ENCODE peak calls at places on chromosomes 2 and 18, in four cellular contexts. X, I, Z and C are unnamed samples.

GRCh38 chr2:164922119-164922518 is 33.2 kb downstream of the SLC38A11 start:
- DNase-seq in X (no peak), I (no peak), Z (no peak), C (no peak)

GRCh38 chr18:35617865-35618264 is 36.3 kb downstream of the GALNT1 start:
- DNase-seq in X (no peak), I (no peak), Z (no peak), C (no peak)

GRCh38 chr2:10514743-10515142 is 66.6 kb upstream of the ODC1 start:
- DNase-seq in X (no peak), I (no peak), Z (no peak), C (no peak)

GRCh38 chr2:69124327-69124726 is 111.3 kb downstream of the ANTXR1 start:
- DNase-seq in X (no peak), I (no peak), Z (no peak), C (no peak)

GRCh38 chr2:181848356-181848876 is 43.1 kb upstream of the ITPRID2 start:
- DNase-seq in X (no peak), I (no peak), Z (no peak), C (no peak)

GRCh38 chr2:127649100-127649611 is 3.2 kb downstream of the GPR17 start:
- DNase-seq in X (no peak), I (no peak), Z (no peak), C (no peak)

GRCh38 chr2:109690822-109691541 is 76.8 kb downstream of the SOWAHC start:
- DNase-seq in X (peak; percentile 96), I (no peak), Z (no peak), C (no peak)

GRCh38 chr2:437772-438393 is 150.0 kb upstream of the ALKAL2 start:
- DNase-seq in X (no peak), I (no peak), Z (no peak), C (no peak)

GRCh38 chr2:85887566-85888019 is 1.2 kb downstream of the ST3GAL5 start:
- DNase-seq in X (no peak), I (no peak), Z (no peak), C (no peak)

GRCh38 chr2:61179701-61180639 is 18.0 kb downstream of the C2orf74 start:
- DNase-seq in X (no peak), I (no peak), Z (no peak), C (no peak)

GRCh38 chr2:116716444-116716843 is 1098.0 kb upstream of the DDX18 start:
- DNase-seq in X (no peak), I (no peak), Z (no peak), C (no peak)

GRCh38 chr2:47656715-47657600 is 126.0 kb upstream of the MSH6 start:
- DNase-seq in X (no peak), I (no peak), Z (no peak), C (no peak)

DNA sequence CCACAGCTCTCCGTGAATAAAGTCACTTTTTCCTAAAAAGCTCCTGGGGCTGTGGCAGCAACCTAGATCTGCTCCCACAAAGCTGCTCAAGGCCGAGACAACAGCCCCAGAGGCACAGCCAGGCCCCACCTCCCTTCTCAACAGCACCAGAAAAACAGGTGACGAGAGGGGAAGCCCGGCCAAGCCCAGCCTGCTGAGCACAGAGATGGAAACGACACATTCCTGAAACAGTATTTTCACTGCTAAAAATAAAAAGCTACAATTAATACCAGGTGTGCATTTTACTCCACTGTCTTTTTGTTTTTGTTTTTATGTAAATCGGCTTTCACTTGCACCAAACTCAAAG is 199.3 kb downstream of the HDAC4 start:
- DNase-seq in X (no peak), I (no peak), Z (no peak), C (no peak)
- TF ChIP-seq NR2C2 in X (no peak), I (no peak), Z (no peak), C (no peak)

GRCh38 chr2:171383141-171383540 is 50.6 kb downstream of the METTL8 start:
- DNase-seq in X (no peak), I (no peak), Z (no peak), C (no peak)

GRCh38 chr2:171389325-171389724 is 44.5 kb downstream of the METTL8 start:
- DNase-seq in X (no peak), I (no peak), Z (no peak), C (no peak)

GRCh38 chr2:171387052-171387451 is 46.7 kb downstream of the METTL8 start:
- DNase-seq in X (no peak), I (no peak), Z (no peak), C (peak; percentile 21)

GRCh38 chr2:171389780-171390179 is 44.0 kb downstream of the METTL8 start:
- DNase-seq in X (no peak), I (no peak), Z (no peak), C (no peak)

DNA sequence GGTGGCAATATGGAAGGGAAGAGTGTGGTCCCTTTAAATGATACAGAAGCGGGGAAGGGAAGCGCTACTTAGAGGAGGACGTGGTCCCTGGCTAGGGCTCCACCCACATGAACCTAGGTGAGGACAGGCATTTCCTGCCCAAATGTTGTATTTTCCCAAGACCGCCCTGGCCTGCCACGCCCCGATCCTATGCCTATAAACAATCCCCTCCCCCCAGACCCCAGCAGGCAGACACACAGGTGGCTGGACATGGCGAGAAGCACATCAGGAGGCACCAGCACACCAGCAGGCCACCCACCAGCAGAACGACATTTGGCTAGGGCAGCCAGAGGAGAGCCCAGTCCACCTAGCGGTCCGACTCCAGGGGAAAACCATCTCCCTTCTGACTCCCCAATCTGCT is 47.2 kb downstream of the METTL8 start:
- DNase-seq in X (no peak), I (no peak), Z (no peak), C (peak; percentile 54)
- TF ChIP-seq CTCF in X (no peak), I (no peak), Z (no peak), C (no peak)

DNA sequence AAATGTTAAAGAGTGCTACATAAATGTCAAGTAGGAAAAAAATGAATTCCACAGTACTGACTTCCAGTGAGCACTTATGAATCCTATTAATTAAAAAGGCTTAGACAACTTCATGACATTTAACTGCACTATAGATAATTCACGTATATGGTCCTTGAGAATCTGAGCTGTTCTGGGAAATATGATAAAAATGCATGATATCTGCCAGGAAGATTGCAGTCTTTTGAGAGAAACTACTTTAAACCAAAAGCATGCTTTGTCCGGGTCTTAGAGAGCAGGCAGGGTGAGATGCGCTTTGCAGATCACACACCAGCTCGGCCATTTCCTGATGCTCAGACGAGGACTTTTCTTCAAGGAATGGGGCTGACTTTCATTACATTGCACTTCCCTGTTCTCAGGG is 42.6 kb downstream of the CMPK2 start:
- DNase-seq in X (no peak), I (no peak), Z (no peak), C (no peak)
- TF ChIP-seq NR2C2 in X (no peak), I (no peak), Z (no peak), C (no peak)

GRCh38 chr18:10032331-10032979 is 118.6 kb downstream of the VAPA start:
- DNase-seq in X (no peak), I (no peak), Z (no peak), C (peak; percentile 71)
- TF ChIP-seq CTCF in X (peak; percentile 37), I (no peak), Z (peak; percentile 6), C (peak; percentile 26)

DNA sequence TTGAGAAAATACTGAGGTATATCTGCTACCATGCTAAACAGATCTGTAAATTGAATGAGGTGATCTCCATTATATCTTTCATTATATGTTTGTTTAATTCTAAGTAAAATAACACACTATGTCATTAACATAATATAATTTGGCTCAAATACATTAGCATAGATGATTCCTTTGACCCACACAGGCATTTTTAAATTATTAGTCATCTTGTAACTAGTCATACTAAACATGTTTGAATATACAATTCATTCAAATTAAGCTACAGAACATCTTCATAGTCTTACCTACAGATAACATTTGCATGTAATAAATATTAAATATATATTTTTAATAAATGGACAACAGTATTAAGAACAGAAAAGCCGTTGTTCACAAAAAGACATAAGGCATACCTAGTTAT is 52.7 kb upstream of the KYNU start:
- DNase-seq in X (no peak), I (no peak), Z (no peak), C (no peak)
- TF ChIP-seq NR2C2 in X (no peak), I (no peak), Z (no peak), C (no peak)

DNA sequence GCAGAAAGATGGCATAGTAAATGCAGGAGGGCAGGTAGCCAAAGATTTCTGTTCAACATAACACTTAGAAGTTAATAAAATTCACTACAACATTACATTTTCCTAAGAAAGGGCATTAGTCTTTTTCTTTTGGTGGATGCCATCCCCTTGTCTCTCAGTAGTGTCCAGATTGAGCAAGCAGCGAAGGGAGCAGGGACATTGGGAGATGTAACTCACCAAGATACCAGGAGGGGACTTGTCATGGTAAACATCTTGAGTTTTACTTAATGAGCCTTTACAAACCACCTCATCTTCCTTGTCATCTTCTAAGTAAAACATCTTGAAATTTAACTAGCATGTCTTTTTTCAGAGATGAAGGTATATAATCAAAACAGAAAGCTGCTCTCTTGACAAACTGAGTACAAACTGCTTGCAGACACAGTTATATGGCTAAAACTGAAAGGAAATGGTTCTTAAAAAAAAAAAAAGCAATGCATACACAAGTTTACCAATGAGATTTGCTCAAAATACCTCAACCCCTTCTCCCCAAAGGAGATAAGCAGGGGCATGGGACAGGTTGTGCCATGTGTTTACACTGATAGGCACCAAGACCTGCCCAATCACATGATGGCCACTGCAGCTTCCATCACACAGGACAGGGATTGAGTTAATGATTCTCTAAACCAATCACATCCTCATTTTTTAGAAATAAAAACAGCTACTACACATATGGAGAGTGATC is 30.3 kb downstream of the LPIN2 start:
- DNase-seq in X (peak; percentile 68), I (peak; percentile 35), Z (no peak), C (no peak)
- TF ChIP-seq CTCF in X (no peak), I (no peak), Z (peak; percentile 5), C (no peak)

DNA sequence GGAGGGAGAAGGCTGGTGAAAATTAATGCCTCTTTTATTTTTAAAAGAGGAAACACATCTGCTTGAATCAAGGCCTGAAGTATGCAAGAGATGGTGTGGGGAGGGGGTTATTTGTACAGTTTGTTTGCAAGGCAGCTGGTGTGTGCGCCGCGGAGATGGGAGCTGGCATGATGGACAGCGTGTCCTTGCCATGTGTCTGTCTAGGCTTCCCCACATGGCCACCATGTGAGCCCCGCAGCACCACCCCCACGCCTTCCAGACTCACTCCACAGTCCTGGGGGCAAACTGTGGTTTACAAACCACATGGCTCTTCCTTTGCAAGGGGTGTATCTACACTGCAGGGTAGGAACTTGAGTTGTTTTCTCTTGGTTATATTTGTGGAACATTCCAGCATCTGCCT is 154.7 kb upstream of the APCDD1 start:
- DNase-seq in X (no peak), I (no peak), Z (no peak), C (no peak)
- TF ChIP-seq NR2C2 in X (no peak), I (no peak), Z (no peak), C (no peak)

DNA sequence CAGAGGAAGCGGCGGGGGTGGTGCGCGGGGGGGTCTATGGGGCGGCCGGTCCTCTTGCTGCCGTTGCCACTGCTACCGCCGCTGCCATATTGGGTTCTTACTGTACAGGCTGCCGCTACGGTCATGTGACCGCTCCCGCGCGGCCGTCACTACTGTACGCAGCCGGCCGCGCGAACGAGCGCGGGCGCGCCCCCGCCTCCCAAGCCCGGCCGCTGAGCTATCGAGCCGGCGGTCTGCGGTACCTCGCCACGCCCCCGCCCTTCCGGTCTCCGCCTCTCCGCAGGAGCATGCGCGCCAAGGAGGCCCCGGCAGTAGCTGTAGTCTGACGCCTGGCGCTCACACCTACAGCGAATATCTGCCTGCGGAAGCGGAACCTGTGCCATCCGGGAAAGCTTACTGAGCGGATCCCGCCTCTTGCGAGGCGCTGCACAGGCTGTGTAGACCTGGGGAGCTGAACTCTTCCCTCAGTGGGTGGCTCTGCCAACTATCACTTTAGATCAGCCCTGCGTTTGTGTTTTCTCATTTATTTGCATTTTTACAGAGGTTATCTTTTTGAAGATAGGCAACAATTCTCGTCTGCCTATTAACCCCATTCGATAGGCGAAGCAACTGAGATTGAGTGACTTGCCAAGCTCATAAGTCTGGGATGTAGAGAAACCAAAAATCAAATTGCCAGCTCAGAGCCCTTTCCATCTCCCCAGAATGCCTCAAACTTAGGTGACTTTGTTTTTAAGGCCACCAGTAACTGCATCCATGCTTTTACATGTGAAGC is at the start of gene ASXL2:
- DNase-seq in X (peak; percentile 97), I (peak; percentile 93), Z (peak; percentile 92), C (peak; percentile 97)
- TF ChIP-seq CTCF in X (peak; percentile 45), I (no peak), Z (no peak), C (no peak)